ENCODE peak calls at places on chromosomes 13 and 19, in eight cellular contexts. One of them, this sample, is unnamed.

GRCh38 chr13:31035162-31035951 is 102.9 kb downstream of the TEX26 start:
- DNase-seq in HCT116: no peak
- DNase-seq in SK-N-SH: peak
- DNase-seq in GM12878: no peak
- DNase-seq in endothelial cell of umbilical vein: no peak
- DNase-seq in K562: no peak
- DNase-seq in H1: no peak
- DNase-seq in HepG2: no peak
- DNase-seq in this sample: no peak

GRCh38 chr13:109971006-109971744 is 184.8 kb upstream of the IRS2 start:
- DNase-seq in HCT116: no peak
- DNase-seq in SK-N-SH: no peak
- DNase-seq in GM12878: no peak
- DNase-seq in endothelial cell of umbilical vein: no peak
- DNase-seq in K562: no peak
- DNase-seq in H1: no peak
- DNase-seq in HepG2: no peak
- DNase-seq in this sample: peak

GRCh38 chr13:79492313-79492798 is 11.4 kb downstream of the NDFIP2 start:
- DNase-seq in HCT116: no peak
- DNase-seq in SK-N-SH: no peak
- DNase-seq in GM12878: no peak
- DNase-seq in endothelial cell of umbilical vein: no peak
- DNase-seq in K562: no peak
- DNase-seq in H1: no peak
- DNase-seq in HepG2: no peak
- DNase-seq in this sample: no peak

GRCh38 chr19:56350416-56351045 is 35.9 kb upstream of the ZSCAN5A start:
- DNase-seq in HCT116: peak
- DNase-seq in SK-N-SH: peak
- DNase-seq in GM12878: peak
- DNase-seq in endothelial cell of umbilical vein: peak
- DNase-seq in K562: peak
- DNase-seq in H1: no peak
- DNase-seq in HepG2: peak
- DNase-seq in this sample: no peak

GRCh38 chr13:26548251-26548765 is 9.2 kb upstream of the WASF3 start:
- DNase-seq in HCT116: no peak
- DNase-seq in SK-N-SH: no peak
- DNase-seq in GM12878: no peak
- DNase-seq in endothelial cell of umbilical vein: no peak
- DNase-seq in K562: no peak
- DNase-seq in H1: no peak
- DNase-seq in HepG2: no peak
- DNase-seq in this sample: no peak

GRCh38 chr13:32267836-32268439 is 47.2 kb downstream of the ZAR1L start:
- DNase-seq in HCT116: peak
- DNase-seq in SK-N-SH: no peak
- DNase-seq in GM12878: no peak
- DNase-seq in endothelial cell of umbilical vein: peak
- DNase-seq in K562: no peak
- DNase-seq in H1: peak
- DNase-seq in HepG2: no peak
- DNase-seq in this sample: no peak

GRCh38 chr13:92510416-92510815 is 716.2 kb upstream of the GPC6 start:
- DNase-seq in HCT116: no peak
- DNase-seq in SK-N-SH: no peak
- DNase-seq in GM12878: no peak
- DNase-seq in endothelial cell of umbilical vein: no peak
- DNase-seq in K562: no peak
- DNase-seq in H1: no peak
- DNase-seq in HepG2: no peak
- DNase-seq in this sample: no peak

GRCh38 chr13:31352467-31352866 is 152.7 kb downstream of the B3GLCT start:
- DNase-seq in HCT116: no peak
- DNase-seq in SK-N-SH: no peak
- DNase-seq in GM12878: no peak
- DNase-seq in endothelial cell of umbilical vein: no peak
- DNase-seq in K562: no peak
- DNase-seq in H1: no peak
- DNase-seq in HepG2: no peak
- DNase-seq in this sample: no peak

GRCh38 chr19:21587549-21587948 is 82.1 kb downstream of the ZNF429 start:
- DNase-seq in HCT116: no peak
- DNase-seq in SK-N-SH: no peak
- DNase-seq in GM12878: no peak
- DNase-seq in endothelial cell of umbilical vein: no peak
- DNase-seq in K562: no peak
- DNase-seq in H1: no peak
- DNase-seq in HepG2: no peak
- DNase-seq in this sample: no peak

GRCh38 chr19:46746281-46746965 is at the start of gene STRN4:
- DNase-seq in HCT116: no peak
- DNase-seq in SK-N-SH: peak
- DNase-seq in GM12878: no peak
- DNase-seq in endothelial cell of umbilical vein: no peak
- DNase-seq in K562: peak
- DNase-seq in H1: no peak
- DNase-seq in HepG2: no peak
- DNase-seq in this sample: no peak

GRCh38 chr19:45351401-45351952 is 10.9 kb downstream of the KLC3 start:
- DNase-seq in HCT116: no peak
- DNase-seq in SK-N-SH: no peak
- DNase-seq in GM12878: no peak
- DNase-seq in endothelial cell of umbilical vein: no peak
- DNase-seq in K562: no peak
- DNase-seq in H1: no peak
- DNase-seq in HepG2: no peak
- DNase-seq in this sample: no peak

GRCh38 chr19:55691561-55692481 is 16.8 kb downstream of the EPN1 start:
- DNase-seq in HCT116: no peak
- DNase-seq in SK-N-SH: no peak
- DNase-seq in GM12878: no peak
- DNase-seq in endothelial cell of umbilical vein: no peak
- DNase-seq in K562: no peak
- DNase-seq in H1: no peak
- DNase-seq in HepG2: no peak
- DNase-seq in this sample: no peak

GRCh38 chr13:99374994-99375805 is 68.0 kb upstream of the GPR183 start:
- DNase-seq in HCT116: no peak
- DNase-seq in SK-N-SH: no peak
- DNase-seq in GM12878: no peak
- DNase-seq in endothelial cell of umbilical vein: no peak
- DNase-seq in K562: no peak
- DNase-seq in H1: no peak
- DNase-seq in HepG2: no peak
- DNase-seq in this sample: no peak

GRCh38 chr13:20206836-20207235 is 14.1 kb upstream of the GJB2 start:
- DNase-seq in HCT116: no peak
- DNase-seq in SK-N-SH: no peak
- DNase-seq in GM12878: no peak
- DNase-seq in endothelial cell of umbilical vein: no peak
- DNase-seq in K562: peak
- DNase-seq in H1: no peak
- DNase-seq in HepG2: no peak
- DNase-seq in this sample: no peak

GRCh38 chr19:33809960-33810359 is 13.3 kb downstream of the KCTD15 start:
- DNase-seq in HCT116: no peak
- DNase-seq in SK-N-SH: no peak
- DNase-seq in GM12878: no peak
- DNase-seq in endothelial cell of umbilical vein: peak
- DNase-seq in K562: no peak
- DNase-seq in H1: no peak
- DNase-seq in HepG2: no peak
- DNase-seq in this sample: no peak

GRCh38 chr13:33111414-33112110 is 95.3 kb downstream of the KL start:
- DNase-seq in HCT116: no peak
- DNase-seq in SK-N-SH: no peak
- DNase-seq in GM12878: no peak
- DNase-seq in endothelial cell of umbilical vein: peak
- DNase-seq in K562: no peak
- DNase-seq in H1: no peak
- DNase-seq in HepG2: peak
- DNase-seq in this sample: no peak

GRCh38 chr13:80340643-80341097 is 256 bp downstream of the SPRY2 start:
- DNase-seq in HCT116: no peak
- DNase-seq in SK-N-SH: no peak
- DNase-seq in GM12878: no peak
- DNase-seq in endothelial cell of umbilical vein: peak
- DNase-seq in K562: no peak
- DNase-seq in H1: no peak
- DNase-seq in HepG2: peak
- DNase-seq in this sample: no peak

GRCh38 chr19:51020988-51021651 is 1.6 kb upstream of the KLK10 start:
- DNase-seq in HCT116: no peak
- DNase-seq in SK-N-SH: peak
- DNase-seq in GM12878: no peak
- DNase-seq in endothelial cell of umbilical vein: peak
- DNase-seq in K562: peak
- DNase-seq in H1: no peak
- DNase-seq in HepG2: peak
- DNase-seq in this sample: no peak

GRCh38 chr19:21023901-21024300 is 3.4 kb downstream of the ZNF430 start:
- DNase-seq in HCT116: no peak
- DNase-seq in SK-N-SH: no peak
- DNase-seq in GM12878: no peak
- DNase-seq in endothelial cell of umbilical vein: no peak
- DNase-seq in K562: no peak
- DNase-seq in H1: no peak
- DNase-seq in HepG2: no peak
- DNase-seq in this sample: no peak

GRCh38 chr13:37978680-37979079 is 109.1 kb upstream of the TRPC4 start:
- DNase-seq in HCT116: no peak
- DNase-seq in SK-N-SH: no peak
- DNase-seq in GM12878: no peak
- DNase-seq in endothelial cell of umbilical vein: no peak
- DNase-seq in K562: no peak
- DNase-seq in H1: no peak
- DNase-seq in HepG2: no peak
- DNase-seq in this sample: no peak

GRCh38 chr19:44757735-44758505 is 9.4 kb downstream of the BCL3 start:
- DNase-seq in HCT116: no peak
- DNase-seq in SK-N-SH: peak
- DNase-seq in GM12878: no peak
- DNase-seq in endothelial cell of umbilical vein: peak
- DNase-seq in K562: no peak
- DNase-seq in H1: no peak
- DNase-seq in HepG2: no peak
- DNase-seq in this sample: no peak

GRCh38 chr13:113022391-113023216 is 53.6 kb downstream of the MCF2L start:
- DNase-seq in HCT116: no peak
- DNase-seq in SK-N-SH: no peak
- DNase-seq in GM12878: no peak
- DNase-seq in endothelial cell of umbilical vein: peak
- DNase-seq in K562: no peak
- DNase-seq in H1: no peak
- DNase-seq in HepG2: peak
- DNase-seq in this sample: no peak

DNA sequence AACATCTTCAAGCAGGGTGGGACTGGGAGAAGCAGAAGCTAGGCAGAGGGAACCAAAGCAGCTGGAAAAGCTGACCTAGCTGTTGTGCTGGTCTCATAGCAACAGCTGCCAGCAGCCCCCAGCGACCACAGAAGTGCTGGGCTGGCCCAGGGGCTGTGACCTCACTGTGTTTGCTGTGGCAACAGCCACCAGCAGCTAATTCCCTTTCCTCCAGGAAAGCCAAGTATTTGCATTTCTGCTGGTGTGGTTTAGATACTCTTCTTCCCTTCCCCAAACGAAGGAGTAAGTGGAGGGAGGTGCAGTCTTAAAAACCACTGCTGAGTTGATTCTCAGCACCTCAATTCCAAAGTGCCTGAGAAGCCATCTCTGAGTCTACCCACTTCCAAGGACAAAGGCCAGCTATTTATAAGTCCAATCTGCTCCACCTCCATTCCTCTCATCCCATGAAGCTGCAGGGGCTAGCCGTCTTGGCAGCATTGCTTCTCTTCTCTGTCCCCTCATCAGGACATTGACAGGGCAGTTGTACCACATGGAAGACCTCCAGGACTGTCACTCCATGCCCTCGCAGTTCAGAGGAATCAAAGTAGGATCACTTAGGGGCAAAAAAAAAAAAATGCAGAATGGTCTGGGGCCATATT is 11.5 kb upstream of the CCDC97 start:
- DNase-seq in HCT116: no peak
- DNase-seq in SK-N-SH: no peak
- DNase-seq in GM12878: no peak
- DNase-seq in endothelial cell of umbilical vein: peak
- DNase-seq in K562: no peak
- DNase-seq in H1: no peak
- DNase-seq in HepG2: no peak
- DNase-seq in this sample: no peak
- H3K9ac ChIP-seq in HCT116: no peak
- H3K9ac ChIP-seq in SK-N-SH: peak
- H3K9ac ChIP-seq in GM12878: peak
- H3K9ac ChIP-seq in endothelial cell of umbilical vein: no peak
- H3K9ac ChIP-seq in K562: peak
- H3K9ac ChIP-seq in H1: no peak
- H3K9ac ChIP-seq in HepG2: no peak
- H3K9ac ChIP-seq in this sample: no peak

DNA sequence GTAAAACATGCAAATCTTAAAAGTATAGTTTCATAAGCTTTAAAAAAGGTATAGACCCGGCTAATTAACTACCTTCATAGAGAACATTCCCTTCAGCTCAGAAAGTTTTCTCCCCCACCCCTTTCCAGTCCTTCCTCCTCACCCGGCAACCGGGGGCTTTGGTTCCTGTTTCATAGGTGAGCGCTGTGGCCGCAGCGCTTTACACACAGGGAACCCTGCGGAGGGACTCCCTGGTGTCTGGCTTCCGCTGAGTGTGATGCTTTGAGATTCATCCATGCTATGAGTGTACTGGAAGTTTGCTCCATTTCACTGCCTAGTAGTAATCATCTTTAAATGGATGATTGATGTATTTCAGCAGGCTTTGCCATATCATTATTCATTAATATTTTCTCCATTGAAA is 26.0 kb upstream of the PABPC3 start:
- DNase-seq in HCT116: no peak
- DNase-seq in SK-N-SH: no peak
- DNase-seq in GM12878: no peak
- DNase-seq in endothelial cell of umbilical vein: no peak
- DNase-seq in K562: no peak
- DNase-seq in H1: no peak
- DNase-seq in HepG2: no peak
- DNase-seq in this sample: peak
- TF ChIP-seq POLR2AphosphoS5 in HCT116: no peak
- TF ChIP-seq POLR2AphosphoS5 in SK-N-SH: no peak
- TF ChIP-seq POLR2AphosphoS5 in GM12878: no peak
- TF ChIP-seq POLR2AphosphoS5 in endothelial cell of umbilical vein: no peak
- TF ChIP-seq POLR2AphosphoS5 in K562: no peak
- TF ChIP-seq POLR2AphosphoS5 in H1: no peak
- TF ChIP-seq POLR2AphosphoS5 in HepG2: no peak
- TF ChIP-seq POLR2AphosphoS5 in this sample: no peak

GRCh38 chr19:3867971-3868769 is 668 bp downstream of the ZFR2 start:
- DNase-seq in HCT116: no peak
- DNase-seq in SK-N-SH: peak
- DNase-seq in GM12878: no peak
- DNase-seq in endothelial cell of umbilical vein: no peak
- DNase-seq in K562: no peak
- DNase-seq in H1: no peak
- DNase-seq in HepG2: no peak
- DNase-seq in this sample: no peak
- H3K4me3 ChIP-seq in HCT116: no peak
- H3K4me3 ChIP-seq in SK-N-SH: no peak
- H3K4me3 ChIP-seq in GM12878: no peak
- H3K4me3 ChIP-seq in endothelial cell of umbilical vein: no peak
- H3K4me3 ChIP-seq in K562: no peak
- H3K4me3 ChIP-seq in H1: peak
- H3K4me3 ChIP-seq in HepG2: peak
- H3K4me3 ChIP-seq in this sample: no peak

GRCh38 chr19:48568345-48568886 is 16.4 kb downstream of the SULT2B1 start:
- DNase-seq in HCT116: peak
- DNase-seq in SK-N-SH: peak
- DNase-seq in GM12878: no peak
- DNase-seq in endothelial cell of umbilical vein: peak
- DNase-seq in K562: peak
- DNase-seq in H1: no peak
- DNase-seq in HepG2: peak
- DNase-seq in this sample: no peak
- H3K9ac ChIP-seq in HCT116: peak
- H3K9ac ChIP-seq in SK-N-SH: peak
- H3K9ac ChIP-seq in GM12878: no peak
- H3K9ac ChIP-seq in endothelial cell of umbilical vein: no peak
- H3K9ac ChIP-seq in K562: peak
- H3K9ac ChIP-seq in H1: no peak
- H3K9ac ChIP-seq in HepG2: peak
- H3K9ac ChIP-seq in this sample: no peak